ENCODE peak calls at places on chromosomes 2 and 18, in nine cellular contexts. N, Z, K, I, P, M, F, D and U are unnamed samples.

GRCh38 chr2:86136141-86136540 is 30.1 kb downstream of the PTCD3 start:
- DNase-seq in N (no peak), Z (no peak), K (no peak), I (no peak), P (no peak), M (no peak), F (no peak), D (no peak), U (no peak)

GRCh38 chr2:177730792-177731191 is 338.2 kb downstream of the AGPS start:
- DNase-seq in N (no peak), Z (no peak), K (no peak), I (no peak), P (no peak), M (no peak), F (no peak), D (no peak), U (no peak)

GRCh38 chr2:133818661-133819060 is 250.4 kb upstream of the NCKAP5 start:
- DNase-seq in N (no peak), Z (no peak), K (no peak), I (no peak), P (no peak), M (no peak), F (no peak), D (no peak), U (no peak)

GRCh38 chr18:36895606-36896005 is 66.7 kb downstream of the KIAA1328 start:
- DNase-seq in N (no peak), Z (no peak), K (no peak), I (no peak), P (no peak), M (no peak), F (no peak), D (no peak), U (no peak)

GRCh38 chr18:36297419-36298112 is at the start of gene FHOD3:
- DNase-seq in N (peak; percentile 84), Z (peak; percentile 77), K (no peak), I (peak; percentile 33), P (peak; percentile 81), M (peak; percentile 79), F (peak; percentile 87), D (no peak), U (peak; percentile 92)

GRCh38 chr18:62991959-62992358 is 276.6 kb downstream of the PHLPP1 start:
- DNase-seq in N (no peak), Z (no peak), K (no peak), I (no peak), P (no peak), M (no peak), F (peak; percentile 37), D (no peak), U (no peak)

GRCh38 chr2:32553829-32554432 is 73.9 kb upstream of the TTC27 start:
- DNase-seq in N (no peak), Z (no peak), K (no peak), I (no peak), P (peak; percentile 63), M (no peak), F (peak; percentile 58), D (peak; percentile 82), U (no peak)

GRCh38 chr2:60780741-60781140 is 24.7 kb downstream of the PAPOLG start:
- DNase-seq in N (no peak), Z (no peak), K (no peak), I (no peak), P (peak; percentile 9), M (no peak), F (no peak), D (no peak), U (no peak)

GRCh38 chr2:207144191-207144795 is 21.5 kb downstream of the KLF7 start:
- DNase-seq in N (no peak), Z (no peak), K (no peak), I (no peak), P (no peak), M (no peak), F (no peak), D (no peak), U (no peak)

DNA sequence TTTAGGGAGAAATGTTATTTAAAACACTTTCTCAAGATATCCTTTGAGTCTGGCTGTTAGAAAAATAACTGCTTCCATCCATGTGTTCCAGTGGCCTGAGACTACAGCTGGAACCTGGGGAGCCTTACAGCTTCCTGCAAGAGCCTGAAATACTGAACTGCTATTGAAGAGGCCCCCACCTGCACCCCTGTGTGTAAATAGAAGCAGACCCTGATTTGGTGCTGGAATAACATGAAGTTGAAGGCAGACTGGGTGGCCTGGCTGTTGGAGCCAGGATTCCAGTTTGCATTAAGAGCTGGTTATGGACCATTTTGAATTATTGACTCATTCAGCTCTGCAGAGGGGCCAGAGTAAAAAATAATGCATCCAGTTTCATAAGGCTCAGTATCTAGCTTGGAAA is 61.9 kb downstream of the DIS3L2 start:
- DNase-seq in N (no peak), Z (no peak), K (no peak), I (no peak), P (no peak), M (no peak), F (no peak), D (no peak), U (no peak)
- H3K27ac ChIP-seq in N (no peak overlapping the region), Z (no peak overlapping the region), K (no peak overlapping the region), I (no peak overlapping the region), P (no peak overlapping the region), M (no peak overlapping the region), F (no peak overlapping the region), D (no peak overlapping the region), U (no peak overlapping the region)

DNA sequence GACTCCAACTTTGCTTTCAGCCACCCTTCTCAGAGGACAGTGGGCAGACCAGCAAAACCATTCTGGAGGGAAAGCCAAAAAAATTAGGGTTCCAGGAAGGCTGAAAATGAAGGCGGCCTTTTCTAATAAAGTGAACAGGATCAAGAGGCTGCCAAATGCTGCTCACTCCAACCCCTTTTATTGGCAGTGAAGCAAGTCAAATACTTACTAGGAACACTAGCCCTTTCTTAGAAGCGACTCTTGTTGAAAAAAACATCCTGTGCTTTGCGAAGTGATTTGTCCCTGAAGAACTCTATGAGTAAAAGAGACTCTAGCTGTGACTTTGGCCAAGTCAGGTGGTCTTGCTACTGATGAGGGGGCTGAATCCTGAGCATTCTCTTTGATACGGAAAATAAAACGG is 83.7 kb upstream of the CYP1B1 start:
- DNase-seq in N (no peak), Z (no peak), K (no peak), I (no peak), P (no peak), M (no peak), F (peak; percentile 2), D (no peak), U (no peak)
- H3K27ac ChIP-seq in N (no peak overlapping the region), Z (peak overlapping the region; percentile 77), K (no peak overlapping the region), I (no peak overlapping the region), P (no peak overlapping the region), M (peak overlapping the region; percentile 17), F (no peak overlapping the region), D (no peak overlapping the region), U (no peak overlapping the region)

GRCh38 chr18:54222922-54223567 is 1.4 kb downstream of the MBD2 start:
- DNase-seq in N (no peak), Z (no peak), K (peak; percentile 73), I (no peak), P (no peak), M (no peak), F (no peak), D (peak; percentile 93), U (no peak)
- H3K27ac ChIP-seq in N (peak overlapping the region; percentile 62), Z (no peak overlapping the region), K (peak overlapping the region; percentile 41), I (peak overlapping the region; percentile 87), P (peak overlapping the region; percentile 87), M (peak overlapping the region; percentile 83), F (no peak overlapping the region), D (peak overlapping the region; percentile 98), U (no peak overlapping the region)

DNA sequence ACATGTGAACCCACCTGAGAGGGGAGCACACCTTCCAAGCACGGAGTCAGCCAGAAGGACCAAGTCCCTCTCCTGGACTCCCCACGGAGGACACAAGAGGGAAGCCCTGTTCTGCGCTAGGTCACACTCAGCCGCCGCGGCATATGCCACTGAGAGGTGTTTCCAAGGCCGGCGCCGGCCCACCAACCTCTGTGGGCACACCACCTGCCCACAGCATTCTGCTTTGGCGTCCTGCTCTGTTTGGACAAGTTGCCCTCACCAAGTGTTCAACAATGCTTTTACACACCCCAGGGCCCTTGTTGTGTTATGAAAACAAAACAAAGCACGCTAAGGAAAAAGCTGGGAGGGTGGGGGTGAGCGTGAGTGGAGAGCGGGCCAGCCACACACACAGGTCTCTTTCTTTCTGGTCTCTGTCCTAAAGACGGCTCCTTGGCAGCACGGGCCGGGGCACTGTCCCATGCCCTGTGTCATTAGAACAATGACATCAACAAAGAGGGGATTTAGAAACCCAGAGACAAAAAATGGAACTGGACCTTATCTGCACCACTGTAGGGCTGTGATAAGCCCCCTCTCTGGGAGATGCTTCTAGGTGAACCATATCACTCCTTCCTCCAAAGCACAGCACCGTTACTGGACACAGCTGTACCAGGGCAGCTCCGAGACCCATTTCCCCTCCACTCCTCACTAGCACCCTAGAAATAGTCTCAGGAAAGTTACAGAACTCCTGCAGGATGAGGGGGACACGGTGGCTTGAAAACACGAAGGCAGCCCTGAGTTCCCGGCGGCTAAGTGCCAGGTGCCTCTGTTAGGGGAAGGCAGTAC is 17.0 kb downstream of the SMAD7 start:
- DNase-seq in N (no peak), Z (no peak), K (no peak), I (no peak), P (peak; percentile 41), M (no peak), F (no peak), D (no peak), U (no peak)
- H3K27ac ChIP-seq in N (peak overlapping the region; percentile 75), Z (peak overlapping the region; percentile 92), K (no peak overlapping the region), I (peak overlapping the region; percentile 22), P (peak overlapping the region; percentile 87), M (peak overlapping the region; percentile 81), F (peak overlapping the region; percentile 80), D (no peak overlapping the region), U (peak overlapping the region; percentile 55)

DNA sequence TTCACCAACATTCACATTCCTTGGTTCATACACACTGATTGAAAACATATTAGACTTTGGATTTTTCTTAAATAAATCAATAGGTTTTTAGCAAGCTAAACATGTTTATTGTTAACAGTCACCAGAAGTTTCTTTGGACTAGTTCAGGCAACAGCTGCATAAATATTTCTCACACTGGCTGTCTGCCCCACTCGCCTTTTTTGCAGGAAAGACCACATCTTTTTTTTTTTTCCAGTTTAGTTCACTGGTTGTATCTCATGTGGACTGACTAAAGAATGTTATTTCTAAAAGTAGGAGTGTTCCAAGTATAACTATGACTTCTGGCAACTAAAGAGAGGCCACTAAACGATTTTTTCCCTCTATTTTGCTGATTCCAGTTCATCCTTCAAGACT is 31.1 kb downstream of the SLC40A1 start:
- DNase-seq in N (no peak), Z (peak; percentile 39), K (no peak), I (no peak), P (peak; percentile 32), M (peak; percentile 15), F (no peak), D (no peak), U (no peak)
- H3K27ac ChIP-seq in N (peak overlapping the region; percentile 59), Z (no peak overlapping the region), K (no peak overlapping the region), I (peak overlapping the region; percentile 28), P (no peak overlapping the region), M (peak overlapping the region; percentile 43), F (no peak overlapping the region), D (no peak overlapping the region), U (no peak overlapping the region)

DNA sequence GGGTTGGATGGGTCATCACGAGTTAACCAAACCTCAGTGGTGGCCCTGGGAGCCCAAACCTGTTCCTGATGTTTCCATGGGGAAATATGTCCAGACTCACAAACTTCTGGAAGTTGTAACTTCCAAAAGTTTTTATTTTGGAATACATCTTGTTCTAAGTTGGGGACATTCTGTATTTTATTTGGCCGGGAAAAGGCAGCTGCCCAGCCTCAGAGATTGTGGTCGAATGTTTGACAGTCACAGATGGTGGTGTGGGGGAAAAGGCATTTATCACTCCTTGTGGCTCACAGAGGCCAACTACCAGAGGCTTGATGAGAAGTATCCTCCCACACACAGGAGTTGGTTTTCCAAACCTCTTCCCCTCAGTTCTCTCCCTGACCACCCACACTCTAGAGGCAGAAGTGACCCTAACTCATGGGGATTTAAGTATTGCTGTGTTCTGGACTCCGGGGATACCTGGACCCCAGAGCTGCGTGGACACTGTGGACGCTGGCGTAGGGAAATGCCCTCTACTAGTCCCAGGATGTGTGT is 124.7 kb upstream of the PPP1CB start:
- DNase-seq in N (peak; percentile 52), Z (no peak), K (peak; percentile 26), I (no peak), P (peak; percentile 32), M (no peak), F (no peak), D (no peak), U (no peak)
- H3K27ac ChIP-seq in N (peak overlapping the region; percentile 89), Z (peak overlapping the region; percentile 88), K (no peak overlapping the region), I (no peak overlapping the region), P (no peak overlapping the region), M (peak overlapping the region; percentile 79), F (no peak overlapping the region), D (no peak overlapping the region), U (no peak overlapping the region)